ENCODE peak calls at places on chromosomes 11 and 22, in nine cellular contexts. One of them, this sample, is unnamed.

GRCh38 chr11:11416917-11417316 is 63.9 kb upstream of the CSNK2A3 start:
- DNase-seq in IMR-90: peak; percentile 65
- DNase-seq in hepatocyte: no peak
- DNase-seq in left lung: no peak
- DNase-seq in Panc1: no peak
- DNase-seq in endodermal cell: no peak
- DNase-seq in Peyer's patch: no peak
- DNase-seq in upper lobe of right lung: no peak
- DNase-seq in neuronal stem cell: no peak
- DNase-seq in this sample: no peak

GRCh38 chr11:80960331-80961095 is 1519.7 kb upstream of the TENM4 start:
- DNase-seq in endodermal cell: no peak
- DNase-seq in Panc1: no peak
- DNase-seq in upper lobe of right lung: no peak
- DNase-seq in Peyer's patch: no peak
- DNase-seq in IMR-90: no peak
- DNase-seq in left lung: no peak
- DNase-seq in neuronal stem cell: no peak
- DNase-seq in hepatocyte: no peak
- DNase-seq in this sample: no peak

GRCh38 chr11:12961615-12962014 is 47.5 kb upstream of the RASSF10 start:
- DNase-seq in Panc1: no peak
- DNase-seq in IMR-90: peak; percentile 19
- DNase-seq in Peyer's patch: no peak
- DNase-seq in upper lobe of right lung: no peak
- DNase-seq in neuronal stem cell: no peak
- DNase-seq in hepatocyte: no peak
- DNase-seq in endodermal cell: no peak
- DNase-seq in left lung: no peak
- DNase-seq in this sample: no peak

GRCh38 chr11:44916797-44917196 is 33.9 kb downstream of the TP53I11 start:
- DNase-seq in Peyer's patch: no peak
- DNase-seq in neuronal stem cell: no peak
- DNase-seq in Panc1: no peak
- DNase-seq in upper lobe of right lung: no peak
- DNase-seq in hepatocyte: no peak
- DNase-seq in endodermal cell: no peak
- DNase-seq in left lung: no peak
- DNase-seq in IMR-90: no peak
- DNase-seq in this sample: no peak

GRCh38 chr11:131099013-131099412 is 182.7 kb upstream of the SNX19 start:
- DNase-seq in neuronal stem cell: no peak
- DNase-seq in Panc1: peak; percentile 27
- DNase-seq in endodermal cell: no peak
- DNase-seq in hepatocyte: peak; percentile 19
- DNase-seq in IMR-90: peak; percentile 77
- DNase-seq in upper lobe of right lung: no peak
- DNase-seq in Peyer's patch: no peak
- DNase-seq in left lung: no peak
- DNase-seq in this sample: no peak

GRCh38 chr22:37744589-37744988 is 47.7 kb downstream of the TRIOBP start:
- DNase-seq in upper lobe of right lung: no peak
- DNase-seq in Peyer's patch: no peak
- DNase-seq in Panc1: no peak
- DNase-seq in hepatocyte: no peak
- DNase-seq in endodermal cell: no peak
- DNase-seq in left lung: no peak
- DNase-seq in IMR-90: no peak
- DNase-seq in neuronal stem cell: no peak
- DNase-seq in this sample: no peak

GRCh38 chr22:20966883-20967696 is at the start of gene AIFM3:
- DNase-seq in IMR-90: no peak
- DNase-seq in left lung: no peak
- DNase-seq in endodermal cell: no peak
- DNase-seq in hepatocyte: no peak
- DNase-seq in Peyer's patch: no peak
- DNase-seq in Panc1: no peak
- DNase-seq in upper lobe of right lung: no peak
- DNase-seq in neuronal stem cell: no peak
- DNase-seq in this sample: no peak

GRCh38 chr11:13857828-13858227 is 104.7 kb upstream of the SPON1 start:
- DNase-seq in IMR-90: no peak
- DNase-seq in neuronal stem cell: no peak
- DNase-seq in Panc1: no peak
- DNase-seq in Peyer's patch: no peak
- DNase-seq in hepatocyte: no peak
- DNase-seq in left lung: no peak
- DNase-seq in endodermal cell: no peak
- DNase-seq in upper lobe of right lung: no peak
- DNase-seq in this sample: no peak

GRCh38 chr22:17063372-17064106 is 21.3 kb upstream of the IL17RA start:
- DNase-seq in neuronal stem cell: no peak
- DNase-seq in IMR-90: no peak
- DNase-seq in left lung: peak; percentile 53
- DNase-seq in endodermal cell: no peak
- DNase-seq in upper lobe of right lung: no peak
- DNase-seq in hepatocyte: peak; percentile 31
- DNase-seq in Peyer's patch: no peak
- DNase-seq in Panc1: no peak
- DNase-seq in this sample: peak; percentile 29

GRCh38 chr22:47616396-47617020 is 854.1 kb downstream of the TBC1D22A start:
- DNase-seq in endodermal cell: peak; percentile 17
- DNase-seq in IMR-90: no peak
- DNase-seq in hepatocyte: no peak
- DNase-seq in left lung: no peak
- DNase-seq in Peyer's patch: peak; percentile 43
- DNase-seq in upper lobe of right lung: peak; percentile 50
- DNase-seq in neuronal stem cell: no peak
- DNase-seq in Panc1: no peak
- DNase-seq in this sample: no peak

GRCh38 chr11:67055812-67056211 is 835 bp upstream of the RHOD start:
- DNase-seq in left lung: peak; percentile 62
- DNase-seq in IMR-90: peak; percentile 15
- DNase-seq in neuronal stem cell: no peak
- DNase-seq in Peyer's patch: peak; percentile 75
- DNase-seq in endodermal cell: no peak
- DNase-seq in upper lobe of right lung: peak; percentile 79
- DNase-seq in Panc1: no peak
- DNase-seq in hepatocyte: peak; percentile 86
- DNase-seq in this sample: no peak

GRCh38 chr11:2549491-2549875 is 104.7 kb downstream of the KCNQ1 start:
- DNase-seq in upper lobe of right lung: peak; percentile 23
- DNase-seq in endodermal cell: peak; percentile 16
- DNase-seq in Panc1: no peak
- DNase-seq in left lung: peak; percentile 23
- DNase-seq in neuronal stem cell: no peak
- DNase-seq in hepatocyte: no peak
- DNase-seq in Peyer's patch: no peak
- DNase-seq in IMR-90: no peak
- DNase-seq in this sample: no peak

GRCh38 chr22:22609271-22609670 is 35.1 kb upstream of the GGTLC2 start:
- DNase-seq in neuronal stem cell: no peak
- DNase-seq in IMR-90: peak; percentile 8
- DNase-seq in Peyer's patch: no peak
- DNase-seq in upper lobe of right lung: no peak
- DNase-seq in endodermal cell: no peak
- DNase-seq in hepatocyte: no peak
- DNase-seq in left lung: no peak
- DNase-seq in Panc1: no peak
- DNase-seq in this sample: no peak

GRCh38 chr22:49403102-49403501 is 424.6 kb downstream of the BRD1 start:
- DNase-seq in neuronal stem cell: no peak
- DNase-seq in Peyer's patch: peak; percentile 18
- DNase-seq in upper lobe of right lung: no peak
- DNase-seq in endodermal cell: peak; percentile 36
- DNase-seq in Panc1: no peak
- DNase-seq in IMR-90: no peak
- DNase-seq in hepatocyte: no peak
- DNase-seq in left lung: no peak
- DNase-seq in this sample: no peak

DNA sequence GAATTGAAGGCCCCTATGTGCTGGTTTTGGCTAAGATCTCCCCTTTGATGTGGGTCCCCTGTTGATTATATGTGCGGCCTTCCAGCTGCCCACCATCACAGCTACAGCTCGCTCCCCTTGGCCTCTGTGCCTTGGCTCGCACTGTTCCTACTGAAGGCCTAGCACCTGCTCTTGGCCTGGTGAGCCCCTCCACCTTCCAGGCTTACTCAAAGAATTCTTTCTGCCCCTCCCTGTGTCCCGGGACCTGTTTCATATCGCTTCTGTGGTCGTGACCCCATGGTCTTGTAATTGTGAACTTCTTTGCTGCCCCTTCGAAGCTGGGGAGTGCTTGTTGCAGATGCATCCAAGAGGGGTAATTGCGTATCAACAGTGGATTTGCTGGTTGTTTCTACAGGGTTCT is 12.5 kb downstream of the PEX26 start:
- DNase-seq in upper lobe of right lung: no peak
- DNase-seq in hepatocyte: no peak
- DNase-seq in IMR-90: no peak
- DNase-seq in Peyer's patch: no peak
- DNase-seq in Panc1: no peak
- DNase-seq in left lung: no peak
- DNase-seq in neuronal stem cell: no peak
- DNase-seq in endodermal cell: no peak
- DNase-seq in this sample: no peak
- H3K27ac ChIP-seq in upper lobe of right lung: no peak overlapping the region
- H3K27ac ChIP-seq in hepatocyte: no peak overlapping the region
- H3K27ac ChIP-seq in IMR-90: no peak overlapping the region
- H3K27ac ChIP-seq in Peyer's patch: no peak overlapping the region
- H3K27ac ChIP-seq in Panc1: no peak overlapping the region
- H3K27ac ChIP-seq in left lung: no peak overlapping the region
- H3K27ac ChIP-seq in neuronal stem cell: no peak overlapping the region
- H3K27ac ChIP-seq in endodermal cell: no peak overlapping the region
- H3K27ac ChIP-seq in this sample: no peak overlapping the region

GRCh38 chr11:46490576-46491100 is 99.1 kb upstream of the CHRM4 start:
- DNase-seq in neuronal stem cell: no peak
- DNase-seq in endodermal cell: no peak
- DNase-seq in IMR-90: peak; percentile 46
- DNase-seq in left lung: no peak
- DNase-seq in hepatocyte: no peak
- DNase-seq in Panc1: no peak
- DNase-seq in upper lobe of right lung: no peak
- DNase-seq in Peyer's patch: no peak
- DNase-seq in this sample: no peak

GRCh38 chr11:46493786-46494185 is 100.0 kb downstream of the AMBRA1 start:
- DNase-seq in upper lobe of right lung: no peak
- DNase-seq in Panc1: no peak
- DNase-seq in left lung: no peak
- DNase-seq in neuronal stem cell: no peak
- DNase-seq in Peyer's patch: no peak
- DNase-seq in hepatocyte: no peak
- DNase-seq in endodermal cell: no peak
- DNase-seq in IMR-90: no peak
- DNase-seq in this sample: no peak

GRCh38 chr11:46489668-46490560 is 98.3 kb upstream of the CHRM4 start:
- DNase-seq in left lung: no peak
- DNase-seq in neuronal stem cell: no peak
- DNase-seq in upper lobe of right lung: no peak
- DNase-seq in endodermal cell: peak; percentile 66
- DNase-seq in hepatocyte: peak; percentile 64
- DNase-seq in Panc1: peak; percentile 10
- DNase-seq in IMR-90: peak; percentile 69
- DNase-seq in Peyer's patch: no peak
- DNase-seq in this sample: no peak

GRCh38 chr11:46492540-46492939 is 101.0 kb upstream of the CHRM4 start:
- DNase-seq in IMR-90: no peak
- DNase-seq in left lung: no peak
- DNase-seq in neuronal stem cell: no peak
- DNase-seq in Panc1: no peak
- DNase-seq in upper lobe of right lung: no peak
- DNase-seq in hepatocyte: peak; percentile 13
- DNase-seq in Peyer's patch: peak; percentile 63
- DNase-seq in endodermal cell: no peak
- DNase-seq in this sample: no peak

GRCh38 chr11:46491661-46492331 is 100.2 kb upstream of the CHRM4 start:
- DNase-seq in left lung: no peak
- DNase-seq in Panc1: no peak
- DNase-seq in neuronal stem cell: no peak
- DNase-seq in IMR-90: peak; percentile 20
- DNase-seq in hepatocyte: no peak
- DNase-seq in Peyer's patch: no peak
- DNase-seq in endodermal cell: no peak
- DNase-seq in upper lobe of right lung: no peak
- DNase-seq in this sample: no peak
- H3K27ac ChIP-seq in left lung: no peak overlapping the region
- H3K27ac ChIP-seq in Panc1: no peak overlapping the region
- H3K27ac ChIP-seq in neuronal stem cell: no peak overlapping the region
- H3K27ac ChIP-seq in IMR-90: no peak overlapping the region
- H3K27ac ChIP-seq in hepatocyte: peak overlapping the region; percentile 54
- H3K27ac ChIP-seq in Peyer's patch: peak overlapping the region; percentile 50
- H3K27ac ChIP-seq in endodermal cell: no peak overlapping the region
- H3K27ac ChIP-seq in upper lobe of right lung: peak overlapping the region; percentile 48
- H3K27ac ChIP-seq in this sample: peak overlapping the region; percentile 38

DNA sequence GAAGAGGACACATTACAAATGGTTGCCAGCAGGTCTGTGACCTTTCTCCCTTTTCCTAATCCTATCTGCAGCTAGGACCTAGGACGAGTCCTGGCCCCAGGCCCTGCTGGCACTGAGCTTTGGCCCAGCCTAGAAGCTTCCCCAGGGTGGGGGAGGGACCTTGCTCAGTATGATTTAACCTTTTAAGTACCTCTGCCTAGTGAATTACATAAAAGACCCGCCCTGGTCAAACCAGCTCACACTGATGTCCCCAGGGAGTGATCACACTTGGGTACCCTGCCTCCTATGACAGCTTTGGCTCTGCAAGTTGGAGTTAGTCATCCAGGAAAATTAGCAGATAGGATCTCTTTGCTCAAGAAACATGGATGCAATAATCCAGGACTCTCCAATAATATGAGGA is 21.9 kb downstream of the ASCC2 start:
- DNase-seq in neuronal stem cell: no peak
- DNase-seq in left lung: no peak
- DNase-seq in upper lobe of right lung: no peak
- DNase-seq in hepatocyte: no peak
- DNase-seq in endodermal cell: no peak
- DNase-seq in Peyer's patch: no peak
- DNase-seq in Panc1: no peak
- DNase-seq in IMR-90: no peak
- DNase-seq in this sample: no peak
- H3K27ac ChIP-seq in neuronal stem cell: no peak overlapping the region
- H3K27ac ChIP-seq in left lung: no peak overlapping the region
- H3K27ac ChIP-seq in upper lobe of right lung: no peak overlapping the region
- H3K27ac ChIP-seq in hepatocyte: no peak overlapping the region
- H3K27ac ChIP-seq in endodermal cell: no peak overlapping the region
- H3K27ac ChIP-seq in Peyer's patch: no peak overlapping the region
- H3K27ac ChIP-seq in Panc1: no peak overlapping the region
- H3K27ac ChIP-seq in IMR-90: no peak overlapping the region
- H3K27ac ChIP-seq in this sample: no peak overlapping the region

DNA sequence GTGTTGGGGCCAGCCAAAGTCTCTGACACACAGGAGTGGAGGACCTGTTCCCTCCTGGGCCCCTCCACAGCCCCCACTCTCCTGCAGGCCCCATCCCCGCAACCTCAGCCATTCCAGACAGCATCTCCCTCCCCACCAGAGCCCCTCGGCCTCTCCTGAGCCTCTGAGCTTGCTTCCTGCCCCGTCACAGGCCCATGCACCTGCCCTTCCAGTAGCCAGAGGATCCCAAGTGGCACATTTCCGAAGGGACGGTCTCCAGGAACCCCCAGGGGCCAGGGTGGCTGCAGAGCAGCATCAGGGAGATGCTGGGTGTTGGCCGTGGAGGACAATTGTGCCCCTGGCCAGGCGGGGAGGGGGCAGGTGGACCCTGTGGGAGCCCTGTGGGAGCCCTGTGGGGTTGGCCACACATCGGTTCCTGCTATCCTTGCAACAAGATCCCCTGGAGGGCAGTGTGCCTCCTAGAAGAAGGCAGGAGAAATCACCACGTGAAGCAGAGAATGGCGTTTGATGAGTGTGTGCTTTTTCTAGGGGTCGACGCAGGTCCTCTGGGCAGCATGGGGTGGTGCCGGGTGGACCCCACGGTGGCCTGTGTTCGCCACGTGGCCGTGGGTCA is 45.3 kb upstream of the PPARA start:
- DNase-seq in Peyer's patch: no peak
- DNase-seq in hepatocyte: no peak
- DNase-seq in endodermal cell: no peak
- DNase-seq in Panc1: no peak
- DNase-seq in neuronal stem cell: no peak
- DNase-seq in left lung: no peak
- DNase-seq in upper lobe of right lung: no peak
- DNase-seq in IMR-90: no peak
- DNase-seq in this sample: no peak
- H3K27ac ChIP-seq in Peyer's patch: peak overlapping the region; percentile 76
- H3K27ac ChIP-seq in hepatocyte: peak overlapping the region; percentile 86
- H3K27ac ChIP-seq in endodermal cell: no peak overlapping the region
- H3K27ac ChIP-seq in Panc1: peak overlapping the region; percentile 89
- H3K27ac ChIP-seq in neuronal stem cell: no peak overlapping the region
- H3K27ac ChIP-seq in left lung: peak overlapping the region; percentile 75
- H3K27ac ChIP-seq in upper lobe of right lung: peak overlapping the region; percentile 80
- H3K27ac ChIP-seq in IMR-90: no peak overlapping the region
- H3K27ac ChIP-seq in this sample: peak overlapping the region; percentile 88

This sample was measured in tibial nerve.